ENCODE peak calls at places on chromosomes 13 and 19, in eight cellular contexts. A is GM23338, X is neuronal stem cell, S is GM23248, T is fibroblast of lung, I is tibial nerve, D is ascending aorta, V is heart left ventricle. C is an unnamed sample. For H3K4me1 and H3K27me3, the result is how much of the 10 kb centered on the place peaks cover.

GRCh38 chr13:26872444-26873173 is 112.0 kb upstream of the GPR12 start:
- DNase-seq in D (no peak), I (no peak), T (peak), V (peak), X (peak), S (peak), A (peak), C (no peak)

GRCh38 chr13:95288899-95289500 is 12.3 kb downstream of the ABCC4 start:
- DNase-seq in V (no peak), T (no peak), S (no peak), I (no peak), D (no peak), X (no peak), A (no peak), C (peak)

GRCh38 chr13:92510416-92510815 is 716.2 kb upstream of the GPC6 start:
- DNase-seq in S (no peak), X (no peak), A (peak), I (no peak), T (peak), V (no peak), D (no peak), C (no peak)

GRCh38 chr19:38869836-38870607 is 8.1 kb downstream of the RINL start:
- DNase-seq in V (peak), T (peak), I (peak), D (no peak), X (peak), A (peak), S (peak), C (peak)

GRCh38 chr13:42681394-42681793 is 100.0 kb upstream of the FAM216B start:
- DNase-seq in D (no peak), X (no peak), S (no peak), T (no peak), A (no peak), I (no peak), V (no peak), C (no peak)

GRCh38 chr19:55590621-55591020 is 8.7 kb downstream of the FIZ1 start:
- DNase-seq in V (no peak), T (no peak), D (no peak), S (peak), X (no peak), I (no peak), A (peak), C (peak)

GRCh38 chr13:105327727-105328126 is 1207.7 kb downstream of the EFNB2 start:
- DNase-seq in A (no peak), T (peak), V (no peak), D (no peak), I (no peak), S (no peak), X (no peak), C (no peak)

GRCh38 chr13:95754069-95754468 is 77.1 kb downstream of the DNAJC3 start:
- DNase-seq in S (no peak), V (no peak), I (no peak), D (no peak), A (no peak), X (no peak), T (no peak), C (no peak)

GRCh38 chr19:43481701-43482100 is 16.3 kb upstream of the LYPD3 start:
- DNase-seq in S (no peak), I (no peak), V (no peak), D (no peak), T (no peak), A (no peak), X (no peak), C (peak)

GRCh38 chr19:46351241-46352041 is 4.6 kb downstream of the PPP5C start:
- DNase-seq in T (peak), I (no peak), D (no peak), X (no peak), V (no peak), S (peak), A (peak), C (peak)

GRCh38 chr19:46349311-46349993 is 2.6 kb downstream of the PPP5C start:
- DNase-seq in T (no peak), D (no peak), V (no peak), I (no peak), A (no peak), X (no peak), S (no peak), C (peak)

GRCh38 chr19:46347985-46348384 is 1.1 kb downstream of the PPP5C start:
- DNase-seq in T (no peak), X (no peak), I (no peak), A (no peak), S (no peak), V (no peak), D (no peak), C (no peak)

GRCh38 chr19:46350029-46350757 is 3.3 kb downstream of the PPP5C start:
- DNase-seq in S (no peak), D (no peak), I (no peak), V (no peak), T (no peak), A (no peak), X (no peak), C (no peak)

DNA sequence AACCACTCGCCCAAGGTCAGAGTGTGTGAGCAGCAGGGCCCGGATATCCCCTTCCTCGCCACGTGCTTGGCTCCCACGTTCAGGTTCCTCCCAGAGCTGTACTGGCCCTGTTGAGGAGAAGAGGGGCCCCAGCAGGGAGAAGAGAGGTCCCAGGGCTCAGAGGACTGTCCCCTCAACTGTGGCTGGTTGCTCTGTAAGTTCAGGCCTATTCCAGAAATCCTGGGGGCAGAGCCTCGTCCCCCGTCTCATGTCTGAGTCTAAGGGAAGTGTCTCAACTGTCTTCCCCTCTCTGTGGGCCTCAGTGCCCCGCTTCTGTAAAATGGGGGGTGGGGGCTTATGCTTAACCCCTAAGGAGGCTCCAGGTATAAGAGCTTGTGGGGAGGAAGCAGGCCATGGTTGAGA is 3.9 kb downstream of the PPP5C start:
- DNase-seq in V (no peak), A (no peak), I (no peak), X (no peak), T (no peak), D (no peak), S (no peak), C (peak)
- H3K4me1 ChIP-seq in V (half or more), A (under half), I (under half), X (under half), T (under half), D (under half), S (under half), C (under half)

GRCh38 chr13:61144834-61145593 is 270.6 kb downstream of the PCDH20 start:
- DNase-seq in I (no peak), X (no peak), S (no peak), A (no peak), D (no peak), V (no peak), T (no peak), C (no peak)
- H3K4me3 ChIP-seq in I (no peak), X (no peak), S (no peak), A (no peak), D (no peak), V (no peak), T (no peak), C (no peak)

DNA sequence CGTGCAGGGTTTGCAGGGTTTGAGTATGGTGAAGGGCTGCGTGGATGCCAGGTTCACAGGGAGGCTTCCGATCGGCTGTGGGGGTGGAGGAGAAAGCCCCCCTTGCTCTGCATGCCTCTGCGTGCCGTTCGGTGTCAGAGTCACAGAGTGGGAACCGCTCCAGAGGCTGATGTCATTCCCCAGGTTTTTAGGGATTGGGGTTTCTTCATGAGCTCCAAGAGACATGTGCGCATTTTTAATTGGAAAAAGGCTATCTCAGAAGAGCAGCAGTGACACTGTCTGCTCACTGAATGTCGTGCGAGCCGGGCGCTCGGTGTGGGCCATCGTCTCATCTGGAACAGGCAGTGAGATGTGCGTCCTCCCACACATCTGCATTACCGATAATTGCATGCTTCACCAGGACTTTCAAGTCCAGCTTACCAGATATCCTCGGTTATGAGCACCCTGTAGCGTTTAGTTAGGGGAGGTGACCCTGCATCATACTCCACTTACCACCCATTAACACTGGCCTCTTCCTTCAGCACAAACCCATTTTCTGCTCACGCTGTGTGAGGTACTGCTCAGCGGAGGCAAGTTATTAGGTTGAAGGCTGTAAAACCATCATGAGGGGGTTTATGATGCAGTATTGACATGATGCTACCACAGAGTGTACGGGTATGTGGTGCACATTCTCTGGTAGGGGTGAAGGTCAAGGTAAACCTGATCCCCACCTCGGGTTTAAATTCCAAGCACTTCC is 1.7 kb downstream of the MCF2L start:
- DNase-seq in I (no peak), X (no peak), A (no peak), V (peak), D (no peak), T (no peak), S (no peak), C (peak)
- H3K27me3 ChIP-seq in I (under half), X (under half), A (under half), V (under half), D (under half), T (under half), S (half or more), C (half or more)

GRCh38 chr19:695350-695949 is at the start of gene PRSS57:
- DNase-seq in T (no peak), S (no peak), I (no peak), X (no peak), A (no peak), D (no peak), V (no peak), C (peak)
- H3K4me1 ChIP-seq in T (under half), S (under half), I (under half), X (under half), A (under half), D (under half), V (under half), C (under half)

GRCh38 chr19:50967924-50968708 is 1.3 kb downstream of the KLK6 start:
- DNase-seq in I (no peak), X (no peak), D (no peak), V (no peak), T (no peak), S (no peak), A (peak), C (peak)
- H3K4me3 ChIP-seq in I (no peak), X (no peak), D (no peak), V (no peak), T (no peak), S (no peak), A (no peak), C (no peak)

DNA sequence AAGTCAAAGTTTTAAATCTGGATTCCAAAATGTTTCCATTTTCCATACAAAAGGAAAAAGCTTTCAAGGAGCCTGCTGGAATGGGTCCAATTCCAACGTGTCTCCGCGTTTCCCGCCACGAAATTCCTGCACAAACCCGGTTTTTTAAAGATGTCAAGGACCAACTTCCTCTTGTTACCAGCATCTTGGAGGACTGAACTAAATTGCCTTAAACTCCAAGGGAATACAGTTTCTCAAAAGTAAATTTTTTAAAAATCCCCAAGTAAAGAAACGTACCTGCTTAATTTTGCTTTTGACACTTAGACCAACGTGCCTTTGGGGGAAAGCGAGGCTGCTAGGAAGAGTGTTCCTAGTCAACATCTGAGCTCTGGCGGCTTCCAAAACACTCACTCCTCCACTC is 12.3 kb upstream of the SOX1 start:
- DNase-seq in V (no peak), X (no peak), A (no peak), D (no peak), T (no peak), S (no peak), I (no peak), C (no peak)
- H3K27me3 ChIP-seq in V (half or more), X (half or more), A (half or more), D (under half), T (under half), S (half or more), I (under half), C (half or more)

GRCh38 chr19:3398900-3399278 is 32.5 kb downstream of the NFIC start:
- DNase-seq in S (no peak), I (peak), T (no peak), X (no peak), V (no peak), D (no peak), A (no peak), C (no peak)
- H3K4me1 ChIP-seq in S (under half), I (under half), T (under half), X (under half), V (under half), D (under half), A (under half), C (under half)

GRCh38 chr13:98328511-98328910 is 151.4 kb upstream of the RNF113B start:
- DNase-seq in A (no peak), V (no peak), X (no peak), I (no peak), T (no peak), S (no peak), D (no peak), C (no peak)
- H3K4me3 ChIP-seq in A (peak), V (no peak), X (no peak), I (no peak), T (no peak), S (no peak), D (no peak), C (no peak)